ENCODE peak calls at places on chromosomes 16 and 17, in ten cellular contexts. One of them, this sample, is unnamed.

GRCh38 chr16:13036600-13036999 is 135.2 kb downstream of the SHISA9 start:
- DNase-seq in K562: peak; percentile 33
- DNase-seq in A549: peak; percentile 18
- DNase-seq in PC-3: peak; percentile 44
- DNase-seq in astrocyte: peak; percentile 14
- DNase-seq in IMR-90: peak; percentile 11
- DNase-seq in H9: peak; percentile 46
- DNase-seq in GM23248: peak; percentile 55
- DNase-seq in mesendoderm: peak; percentile 79
- DNase-seq in mammary epithelial cell: peak; percentile 41
- DNase-seq in this sample: peak; percentile 81

GRCh38 chr16:66472961-66473610 is 46.0 kb downstream of the BEAN1 start:
- DNase-seq in A549: no peak
- DNase-seq in mammary epithelial cell: no peak
- DNase-seq in astrocyte: no peak
- DNase-seq in IMR-90: no peak
- DNase-seq in GM23248: no peak
- DNase-seq in K562: no peak
- DNase-seq in mesendoderm: no peak
- DNase-seq in PC-3: no peak
- DNase-seq in H9: no peak
- DNase-seq in this sample: no peak

GRCh38 chr17:81909966-81910839 is 996 bp downstream of the PCYT2 start:
- DNase-seq in astrocyte: no peak
- DNase-seq in A549: no peak
- DNase-seq in GM23248: peak; percentile 40
- DNase-seq in H9: no peak
- DNase-seq in K562: no peak
- DNase-seq in mesendoderm: peak; percentile 73
- DNase-seq in IMR-90: no peak
- DNase-seq in PC-3: no peak
- DNase-seq in mammary epithelial cell: no peak
- DNase-seq in this sample: peak; percentile 59

GRCh38 chr16:51376080-51376479 is 225.0 kb upstream of the SALL1 start:
- DNase-seq in PC-3: no peak
- DNase-seq in mesendoderm: no peak
- DNase-seq in GM23248: no peak
- DNase-seq in IMR-90: no peak
- DNase-seq in A549: no peak
- DNase-seq in H9: no peak
- DNase-seq in K562: no peak
- DNase-seq in mammary epithelial cell: no peak
- DNase-seq in astrocyte: no peak
- DNase-seq in this sample: no peak

GRCh38 chr16:1580256-1580655 is 31.6 kb downstream of the IFT140 start:
- DNase-seq in K562: no peak
- DNase-seq in IMR-90: no peak
- DNase-seq in astrocyte: no peak
- DNase-seq in PC-3: no peak
- DNase-seq in A549: no peak
- DNase-seq in GM23248: no peak
- DNase-seq in mammary epithelial cell: no peak
- DNase-seq in mesendoderm: no peak
- DNase-seq in H9: no peak
- DNase-seq in this sample: no peak

GRCh38 chr17:11140028-11140427 is 101.0 kb upstream of the SHISA6 start:
- DNase-seq in A549: no peak
- DNase-seq in GM23248: no peak
- DNase-seq in K562: no peak
- DNase-seq in mammary epithelial cell: no peak
- DNase-seq in astrocyte: no peak
- DNase-seq in IMR-90: no peak
- DNase-seq in mesendoderm: no peak
- DNase-seq in H9: no peak
- DNase-seq in PC-3: no peak
- DNase-seq in this sample: no peak

GRCh38 chr17:50533720-50534148 is 1.2 kb downstream of the EPN3 start:
- DNase-seq in A549: no peak
- DNase-seq in PC-3: peak; percentile 63
- DNase-seq in astrocyte: no peak
- DNase-seq in GM23248: peak; percentile 54
- DNase-seq in H9: no peak
- DNase-seq in K562: no peak
- DNase-seq in IMR-90: peak; percentile 33
- DNase-seq in mesendoderm: no peak
- DNase-seq in mammary epithelial cell: no peak
- DNase-seq in this sample: no peak

GRCh38 chr16:52078716-52079655 is 468.0 kb downstream of the TOX3 start:
- DNase-seq in PC-3: no peak
- DNase-seq in K562: no peak
- DNase-seq in IMR-90: no peak
- DNase-seq in A549: no peak
- DNase-seq in astrocyte: no peak
- DNase-seq in mesendoderm: no peak
- DNase-seq in mammary epithelial cell: no peak
- DNase-seq in GM23248: no peak
- DNase-seq in H9: no peak
- DNase-seq in this sample: no peak

GRCh38 chr17:32471652-32472051 is 15.1 kb upstream of the CDK5R1 start:
- DNase-seq in astrocyte: no peak
- DNase-seq in GM23248: no peak
- DNase-seq in mesendoderm: no peak
- DNase-seq in A549: no peak
- DNase-seq in H9: no peak
- DNase-seq in mammary epithelial cell: no peak
- DNase-seq in IMR-90: no peak
- DNase-seq in K562: no peak
- DNase-seq in PC-3: no peak
- DNase-seq in this sample: no peak

GRCh38 chr17:10745231-10745630 is 15.4 kb upstream of the TMEM220 start:
- DNase-seq in H9: no peak
- DNase-seq in mesendoderm: no peak
- DNase-seq in astrocyte: peak; percentile 12
- DNase-seq in mammary epithelial cell: no peak
- DNase-seq in K562: no peak
- DNase-seq in PC-3: no peak
- DNase-seq in IMR-90: no peak
- DNase-seq in GM23248: peak; percentile 85
- DNase-seq in A549: no peak
- DNase-seq in this sample: peak; percentile 21

GRCh38 chr16:2771496-2772402 is 5.3 kb downstream of the ELOB start:
- DNase-seq in astrocyte: no peak
- DNase-seq in mesendoderm: no peak
- DNase-seq in A549: no peak
- DNase-seq in mammary epithelial cell: no peak
- DNase-seq in PC-3: no peak
- DNase-seq in K562: no peak
- DNase-seq in H9: peak; percentile 33
- DNase-seq in GM23248: no peak
- DNase-seq in IMR-90: no peak
- DNase-seq in this sample: no peak

GRCh38 chr17:32191306-32191705 is 49.0 kb downstream of the RHOT1 start:
- DNase-seq in A549: no peak
- DNase-seq in K562: no peak
- DNase-seq in mammary epithelial cell: no peak
- DNase-seq in PC-3: peak; percentile 28
- DNase-seq in IMR-90: peak; percentile 68
- DNase-seq in H9: no peak
- DNase-seq in astrocyte: peak; percentile 27
- DNase-seq in GM23248: peak; percentile 73
- DNase-seq in mesendoderm: no peak
- DNase-seq in this sample: no peak

GRCh38 chr17:1087381-1088241 is 90.7 kb downstream of the TIMM22 start:
- DNase-seq in PC-3: peak; percentile 79
- DNase-seq in H9: peak; percentile 89
- DNase-seq in K562: peak; percentile 81
- DNase-seq in astrocyte: peak; percentile 46
- DNase-seq in GM23248: peak; percentile 67
- DNase-seq in mammary epithelial cell: peak; percentile 77
- DNase-seq in mesendoderm: peak; percentile 67
- DNase-seq in IMR-90: no peak
- DNase-seq in A549: peak; percentile 64
- DNase-seq in this sample: peak; percentile 59

GRCh38 chr16:22311520-22311919 is 14.3 kb downstream of the POLR3E start:
- DNase-seq in GM23248: no peak
- DNase-seq in PC-3: no peak
- DNase-seq in H9: no peak
- DNase-seq in mammary epithelial cell: no peak
- DNase-seq in mesendoderm: no peak
- DNase-seq in IMR-90: no peak
- DNase-seq in A549: no peak
- DNase-seq in K562: no peak
- DNase-seq in astrocyte: no peak
- DNase-seq in this sample: no peak

GRCh38 chr17:54901230-54901847 is 687 bp downstream of the TOM1L1 start:
- DNase-seq in K562: no peak
- DNase-seq in mammary epithelial cell: peak; percentile 81
- DNase-seq in astrocyte: peak; percentile 17
- DNase-seq in H9: peak; percentile 34
- DNase-seq in GM23248: peak; percentile 71
- DNase-seq in PC-3: peak; percentile 83
- DNase-seq in IMR-90: peak; percentile 8
- DNase-seq in mesendoderm: peak; percentile 39
- DNase-seq in A549: peak; percentile 57
- DNase-seq in this sample: no peak

GRCh38 chr17:72118588-72119279 is 2.1 kb upstream of the SOX9 start:
- DNase-seq in K562: peak; percentile 50
- DNase-seq in A549: peak; percentile 79
- DNase-seq in mesendoderm: peak; percentile 81
- DNase-seq in mammary epithelial cell: peak; percentile 84
- DNase-seq in PC-3: peak; percentile 88
- DNase-seq in astrocyte: peak; percentile 76
- DNase-seq in IMR-90: peak; percentile 88
- DNase-seq in GM23248: peak; percentile 85
- DNase-seq in H9: peak; percentile 84
- DNase-seq in this sample: peak; percentile 82

GRCh38 chr16:67547423-67548264 is 14.7 kb upstream of the CTCF start:
- DNase-seq in mammary epithelial cell: no peak
- DNase-seq in A549: no peak
- DNase-seq in GM23248: no peak
- DNase-seq in K562: no peak
- DNase-seq in H9: no peak
- DNase-seq in mesendoderm: no peak
- DNase-seq in IMR-90: no peak
- DNase-seq in PC-3: no peak
- DNase-seq in astrocyte: no peak
- DNase-seq in this sample: peak; percentile 70
- H3K4me2 ChIP-seq in mammary epithelial cell: no peak overlapping the region
- H3K4me2 ChIP-seq in A549: no peak overlapping the region
- H3K4me2 ChIP-seq in GM23248: no peak overlapping the region
- H3K4me2 ChIP-seq in K562: no peak overlapping the region
- H3K4me2 ChIP-seq in H9: no peak overlapping the region
- H3K4me2 ChIP-seq in mesendoderm: no peak overlapping the region
- H3K4me2 ChIP-seq in IMR-90: no peak overlapping the region
- H3K4me2 ChIP-seq in PC-3: no peak overlapping the region
- H3K4me2 ChIP-seq in astrocyte: no peak overlapping the region
- H3K4me2 ChIP-seq in this sample: peak overlapping the region; percentile 71

DNA sequence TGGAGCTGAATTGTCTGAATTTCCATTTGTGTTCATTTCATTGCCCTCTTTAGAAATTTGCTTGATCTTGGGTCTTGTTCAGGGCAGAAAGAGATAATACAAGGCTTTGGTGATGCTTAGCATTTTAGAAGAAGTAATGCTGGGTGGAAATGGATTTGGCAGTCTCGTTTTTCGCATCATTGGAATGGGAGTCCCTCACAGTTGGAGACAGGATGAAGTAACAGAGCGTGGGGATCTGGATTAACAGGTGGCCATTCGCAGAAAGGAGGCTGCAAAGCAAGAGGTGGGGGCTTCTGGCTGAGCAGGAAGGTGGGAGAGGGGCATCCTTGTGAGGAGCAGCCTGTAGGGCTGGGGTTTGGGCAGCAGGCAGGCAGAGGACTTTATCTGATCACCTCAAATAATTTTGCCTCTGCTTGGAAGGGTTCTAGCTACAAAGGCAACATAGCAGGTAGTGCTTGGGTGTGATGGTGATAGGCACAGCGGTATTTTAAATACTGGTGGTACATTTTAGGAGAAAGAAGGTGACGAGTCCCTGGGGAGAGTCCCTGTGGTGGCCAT is 17.0 kb downstream of the KSR1 start:
- DNase-seq in GM23248: no peak
- DNase-seq in mesendoderm: no peak
- DNase-seq in PC-3: no peak
- DNase-seq in astrocyte: no peak
- DNase-seq in IMR-90: no peak
- DNase-seq in H9: no peak
- DNase-seq in mammary epithelial cell: no peak
- DNase-seq in A549: no peak
- DNase-seq in K562: no peak
- DNase-seq in this sample: peak; percentile 46
- H3K4me1 ChIP-seq in GM23248: peaks cover 8% of the 10 kb centered on the region
- H3K4me1 ChIP-seq in mesendoderm: peaks cover 16% of the 10 kb centered on the region
- H3K4me1 ChIP-seq in PC-3: no peaks in the 10 kb centered on the region
- H3K4me1 ChIP-seq in astrocyte: peaks cover 24% of the 10 kb centered on the region
- H3K4me1 ChIP-seq in IMR-90: peaks cover 28% of the 10 kb centered on the region
- H3K4me1 ChIP-seq in H9: peaks cover 23% of the 10 kb centered on the region
- H3K4me1 ChIP-seq in mammary epithelial cell: peaks cover 22% of the 10 kb centered on the region
- H3K4me1 ChIP-seq in A549: peaks cover 39% of the 10 kb centered on the region
- H3K4me1 ChIP-seq in K562: peaks cover 67% of the 10 kb centered on the region
- H3K4me1 ChIP-seq in this sample: peaks cover 7% of the 10 kb centered on the region

DNA sequence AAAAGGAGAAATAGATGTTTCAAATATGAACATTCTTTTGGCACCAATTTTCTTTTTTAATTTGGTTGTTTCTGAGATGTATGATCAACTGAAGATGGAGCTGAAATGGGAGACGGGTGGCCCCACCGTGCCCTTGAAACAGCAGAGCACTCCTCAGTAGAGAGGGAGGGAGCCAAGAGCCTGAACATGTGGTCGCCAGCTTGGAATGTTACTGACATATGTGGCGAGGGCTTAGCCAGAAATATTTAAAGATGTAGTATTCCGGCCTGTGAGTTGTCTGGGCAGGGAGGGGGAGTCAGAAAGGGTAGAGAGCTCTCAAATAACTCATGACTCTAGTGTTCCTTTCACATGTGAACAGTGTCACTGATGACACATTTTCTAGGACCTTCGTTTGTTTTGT is 13.3 kb upstream of the MRC2 start:
- DNase-seq in mesendoderm: peak; percentile 74
- DNase-seq in PC-3: peak; percentile 27
- DNase-seq in astrocyte: peak; percentile 91
- DNase-seq in IMR-90: peak; percentile 92
- DNase-seq in mammary epithelial cell: no peak
- DNase-seq in A549: no peak
- DNase-seq in GM23248: peak; percentile 94
- DNase-seq in K562: no peak
- DNase-seq in H9: no peak
- DNase-seq in this sample: no peak
- H3K4me2 ChIP-seq in mesendoderm: no peak overlapping the region
- H3K4me2 ChIP-seq in PC-3: no peak overlapping the region
- H3K4me2 ChIP-seq in astrocyte: peak overlapping the region; percentile 11
- H3K4me2 ChIP-seq in IMR-90: no peak overlapping the region
- H3K4me2 ChIP-seq in mammary epithelial cell: no peak overlapping the region
- H3K4me2 ChIP-seq in A549: no peak overlapping the region
- H3K4me2 ChIP-seq in GM23248: peak overlapping the region; percentile 24
- H3K4me2 ChIP-seq in K562: no peak overlapping the region
- H3K4me2 ChIP-seq in H9: no peak overlapping the region
- H3K4me2 ChIP-seq in this sample: no peak overlapping the region

DNA sequence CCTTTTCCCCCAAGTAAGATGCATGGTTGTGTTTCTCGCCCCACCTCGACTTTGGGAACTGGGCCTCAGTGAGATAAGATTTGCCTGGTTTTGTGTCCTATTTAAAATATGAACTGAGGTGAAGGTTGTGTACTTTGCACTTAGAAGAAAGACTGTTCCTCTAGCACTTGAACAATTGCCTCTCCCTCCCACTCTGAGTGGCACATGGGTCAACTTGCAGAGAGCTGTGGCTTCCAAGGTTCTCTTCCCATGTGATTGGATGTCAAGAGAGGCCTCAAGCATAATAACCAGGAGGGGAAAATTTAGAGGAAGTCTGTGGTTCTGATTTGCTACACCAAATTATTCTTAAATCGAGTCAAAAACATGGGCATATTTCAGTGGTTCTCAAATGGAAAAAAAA is 329.1 kb downstream of the HS3ST3B1 start:
- DNase-seq in mesendoderm: no peak
- DNase-seq in IMR-90: no peak
- DNase-seq in H9: no peak
- DNase-seq in astrocyte: no peak
- DNase-seq in GM23248: no peak
- DNase-seq in K562: no peak
- DNase-seq in PC-3: no peak
- DNase-seq in A549: no peak
- DNase-seq in mammary epithelial cell: no peak
- DNase-seq in this sample: no peak
- H3K4me1 ChIP-seq in mesendoderm: no peaks in the 10 kb centered on the region
- H3K4me1 ChIP-seq in IMR-90: no peaks in the 10 kb centered on the region
- H3K4me1 ChIP-seq in H9: no peaks in the 10 kb centered on the region
- H3K4me1 ChIP-seq in astrocyte: no peaks in the 10 kb centered on the region
- H3K4me1 ChIP-seq in GM23248: no peaks in the 10 kb centered on the region
- H3K4me1 ChIP-seq in K562: no peaks in the 10 kb centered on the region
- H3K4me1 ChIP-seq in PC-3: no peaks in the 10 kb centered on the region
- H3K4me1 ChIP-seq in A549: no peaks in the 10 kb centered on the region
- H3K4me1 ChIP-seq in mammary epithelial cell: no peaks in the 10 kb centered on the region
- H3K4me1 ChIP-seq in this sample: no peaks in the 10 kb centered on the region